ENCODE peak calls at places on chromosomes 1 and 21, in nine cellular contexts. K is lower lobe of right lung; P is pancreas; X is type B pancreatic cell; O is astrocyte; Q is foreskin fibroblast; T is CD8-positive, alpha-beta T cell; Y is AG04450; M is WERI-Rb-1. R is an unnamed sample.

GRCh38 chr1:41718444-41719028 is 200.2 kb downstream of the HIVEP3 start:
- DNase-seq in K (no peak), P (no peak), X (no peak), O (no peak), Q (no peak), T (no peak), Y (no peak), M (no peak), R (no peak)

GRCh38 chr1:86448670-86449069 is 20.1 kb upstream of the CLCA1 start:
- DNase-seq in K (no peak), P (no peak), X (no peak), O (no peak), Q (no peak), T (no peak), Y (no peak), M (no peak), R (no peak)

GRCh38 chr1:25634896-25635295 is 18.3 kb downstream of the MAN1C1 start:
- DNase-seq in K (no peak), P (no peak), X (no peak), O (no peak), Q (no peak), T (no peak), Y (no peak), M (no peak), R (no peak)

GRCh38 chr1:174964261-174964984 is 35.3 kb upstream of the CACYBP start:
- DNase-seq in K (no peak), P (no peak), X (no peak), O (no peak), Q (no peak), T (peak), Y (no peak), M (no peak), R (peak)

GRCh38 chr1:87314101-87314500 is 14.6 kb upstream of the LMO4 start:
- DNase-seq in K (no peak), P (no peak), X (no peak), O (no peak), Q (no peak), T (no peak), Y (no peak), M (no peak), R (no peak)

GRCh38 chr1:234559152-234559916 is 50.6 kb downstream of the IRF2BP2 start:
- DNase-seq in K (no peak), P (no peak), X (no peak), O (no peak), Q (no peak), T (no peak), Y (no peak), M (no peak), R (no peak)

GRCh38 chr1:51433269-51433971 is 85.6 kb downstream of the EPS15 start:
- DNase-seq in K (no peak), P (no peak), X (no peak), O (no peak), Q (no peak), T (no peak), Y (no peak), M (no peak), R (peak)

GRCh38 chr1:53590581-53591515 is 131.6 kb downstream of the DMRTB1 start:
- DNase-seq in K (no peak), P (no peak), X (no peak), O (peak), Q (no peak), T (no peak), Y (no peak), M (no peak), R (peak)

GRCh38 chr1:117060441-117061317 is 553 bp downstream of the TTF2 start:
- DNase-seq in K (no peak), P (peak), X (no peak), O (peak), Q (peak), T (peak), Y (no peak), M (no peak), R (peak)

GRCh38 chr1:205714190-205714905 is 34.0 kb upstream of the SLC45A3 start:
- DNase-seq in K (no peak), P (no peak), X (no peak), O (no peak), Q (peak), T (no peak), Y (no peak), M (no peak), R (peak)

GRCh38 chr1:91795601-91796389 is 90.2 kb downstream of the TGFBR3 start:
- DNase-seq in K (no peak), P (no peak), X (no peak), O (peak), Q (peak), T (no peak), Y (peak), M (no peak), R (peak)

GRCh38 chr1:92749024-92749634 is 35.8 kb downstream of the EVI5 start:
- DNase-seq in K (no peak), P (no peak), X (no peak), O (peak), Q (peak), T (peak), Y (no peak), M (peak), R (peak)

GRCh38 chr1:12469990-12470389 is 148.0 kb downstream of the DHRS3 start:
- DNase-seq in K (no peak), P (no peak), X (no peak), O (no peak), Q (no peak), T (no peak), Y (no peak), M (no peak), R (no peak)

GRCh38 chr1:53068314-53069084 is 6.5 kb downstream of the PODN start:
- DNase-seq in K (peak), P (no peak), X (peak), O (no peak), Q (no peak), T (no peak), Y (no peak), M (no peak), R (no peak)

GRCh38 chr1:219264557-219264956 is 90.9 kb downstream of the LYPLAL1 start:
- DNase-seq in K (no peak), P (no peak), X (no peak), O (peak), Q (no peak), T (no peak), Y (no peak), M (no peak), R (peak)

GRCh38 chr21:39022901-39023693 is 160.2 kb downstream of the PSMG1 start:
- DNase-seq in K (peak), P (peak), X (no peak), O (peak), Q (no peak), T (no peak), Y (no peak), M (peak), R (peak)

GRCh38 chr1:3787347-3787710 is 9.0 kb downstream of the LRRC47 start:
- DNase-seq in K (no peak), P (no peak), X (no peak), O (no peak), Q (no peak), T (peak), Y (no peak), M (no peak), R (no peak)

GRCh38 chr1:226697608-226698544 is 41.2 kb downstream of the ITPKB start:
- DNase-seq in K (no peak), P (no peak), X (no peak), O (no peak), Q (no peak), T (no peak), Y (no peak), M (no peak), R (no peak)

GRCh38 chr1:17355898-17356297 is 16.1 kb upstream of the PADI6 start:
- DNase-seq in K (no peak), P (no peak), X (no peak), O (no peak), Q (no peak), T (no peak), Y (no peak), M (no peak), R (no peak)

GRCh38 chr1:234725177-234726132 is 115.5 kb upstream of the IRF2BP2 start:
- DNase-seq in K (no peak), P (no peak), X (no peak), O (no peak), Q (no peak), T (peak), Y (no peak), M (peak), R (no peak)

GRCh38 chr1:33348194-33348593 is 27.3 kb upstream of the A3GALT2 start:
- DNase-seq in K (no peak), P (no peak), X (no peak), O (peak), Q (no peak), T (no peak), Y (no peak), M (no peak), R (peak)

GRCh38 chr21:43816611-43817071 is 27.3 kb downstream of the RRP1 start:
- DNase-seq in K (no peak), P (no peak), X (no peak), O (no peak), Q (no peak), T (no peak), Y (no peak), M (no peak), R (no peak)
- TF ChIP-seq CTCF in K (no peak), P (no peak), X (no peak), O (no peak), Q (no peak), T (no peak), Y (no peak), M (peak), R (peak)

DNA sequence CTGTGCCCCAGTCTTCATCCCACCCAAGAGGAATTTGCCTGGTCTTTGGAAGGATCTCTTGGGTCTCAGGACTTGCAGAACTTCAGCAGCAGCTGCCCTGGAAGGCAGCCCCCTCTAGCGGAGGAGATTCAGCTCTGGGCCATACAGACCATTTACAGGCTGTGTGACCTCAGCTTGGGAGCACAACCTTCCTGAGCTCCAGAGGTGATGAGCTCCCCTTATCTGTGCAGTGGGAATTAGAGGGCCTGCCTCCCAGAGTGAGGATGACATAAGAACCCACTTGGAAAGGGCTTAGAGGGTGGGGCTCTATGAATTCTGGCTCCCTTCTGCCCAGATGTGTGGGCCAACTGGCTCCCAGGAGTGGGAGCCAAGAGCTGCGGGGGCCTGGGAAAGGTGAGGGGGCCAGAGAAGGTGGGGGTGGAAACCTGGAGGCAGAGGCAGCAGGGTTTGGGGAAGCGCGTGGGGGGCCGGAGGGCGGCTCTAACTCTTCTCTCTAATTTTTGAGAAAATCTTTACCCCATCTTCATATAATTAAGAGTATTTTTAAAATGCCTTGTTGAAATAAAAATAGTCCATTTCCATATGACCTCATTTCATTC is 21.4 kb downstream of the EPHB2 start:
- DNase-seq in K (no peak), P (no peak), X (no peak), O (no peak), Q (no peak), T (no peak), Y (no peak), M (peak), R (peak)
- TF ChIP-seq CTCF in K (no peak), P (no peak), X (peak), O (no peak), Q (peak), T (no peak), Y (peak), M (peak), R (peak)

GRCh38 chr1:216823731-216824130 is 100.5 kb upstream of the ESRRG start:
- DNase-seq in K (no peak), P (no peak), X (no peak), O (no peak), Q (no peak), T (no peak), Y (no peak), M (no peak), R (no peak)
- TF ChIP-seq CTCF in K (no peak), P (no peak), X (no peak), O (no peak), Q (no peak), T (no peak), Y (no peak), M (no peak), R (no peak)

DNA sequence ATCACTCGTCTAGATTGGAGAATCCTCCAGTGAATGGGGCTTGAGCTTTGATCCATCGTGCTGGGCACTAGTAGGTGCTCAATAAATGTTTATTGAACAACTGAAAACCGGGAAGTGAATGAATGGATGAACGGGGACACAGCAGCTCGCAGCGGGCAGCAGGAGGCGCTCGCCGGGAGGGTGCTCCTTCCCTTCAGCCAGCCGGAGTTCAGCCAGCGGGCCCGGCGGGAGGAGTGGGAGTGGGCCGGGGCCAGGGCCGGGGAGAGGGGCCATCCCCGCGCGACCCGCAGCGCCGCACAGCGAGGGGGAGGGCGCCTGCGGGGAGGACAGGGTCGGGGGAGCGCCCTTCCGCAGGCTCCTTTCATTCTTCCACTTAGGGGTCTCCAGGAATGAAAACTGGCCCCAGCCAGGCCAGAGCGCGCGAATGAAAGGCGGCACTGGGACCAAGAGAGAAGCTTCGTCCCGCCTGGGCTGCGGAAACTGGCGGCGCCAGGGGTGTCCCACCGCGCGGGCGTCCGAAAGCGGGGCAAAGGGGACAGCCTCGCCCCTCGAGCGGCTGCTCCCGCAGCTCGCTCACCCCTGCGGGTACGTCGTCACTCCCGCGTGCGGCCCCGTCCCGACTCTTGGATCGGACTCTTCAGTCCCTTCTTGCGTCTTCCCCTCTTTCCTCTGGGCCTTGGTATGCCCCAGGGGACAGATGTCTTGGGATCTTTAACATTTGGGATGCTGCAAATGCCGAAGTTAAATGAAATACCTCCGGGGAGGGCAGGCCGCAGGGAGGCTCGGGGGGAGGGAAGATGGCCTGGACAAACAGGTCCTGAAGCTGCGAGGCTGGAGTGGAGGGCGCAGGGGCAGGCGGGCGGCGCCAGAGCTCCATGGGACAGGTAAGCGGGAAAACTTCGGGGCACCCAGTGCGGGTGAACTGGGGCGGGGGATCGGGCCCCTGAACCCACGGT is 3.6 kb upstream of the INAVA start:
- DNase-seq in K (no peak), P (no peak), X (peak), O (peak), Q (peak), T (no peak), Y (no peak), M (peak), R (peak)
- TF ChIP-seq CTCF in K (peak), P (no peak), X (peak), O (peak), Q (peak), T (no peak), Y (peak), M (peak), R (peak)

GRCh38 chr1:151621351-151621750 is 9.5 kb downstream of the SNX27 start:
- DNase-seq in K (no peak), P (no peak), X (no peak), O (no peak), Q (no peak), T (no peak), Y (no peak), M (no peak), R (peak)
- TF ChIP-seq CTCF in K (no peak), P (no peak), X (no peak), O (no peak), Q (no peak), T (no peak), Y (no peak), M (no peak), R (no peak)

DNA sequence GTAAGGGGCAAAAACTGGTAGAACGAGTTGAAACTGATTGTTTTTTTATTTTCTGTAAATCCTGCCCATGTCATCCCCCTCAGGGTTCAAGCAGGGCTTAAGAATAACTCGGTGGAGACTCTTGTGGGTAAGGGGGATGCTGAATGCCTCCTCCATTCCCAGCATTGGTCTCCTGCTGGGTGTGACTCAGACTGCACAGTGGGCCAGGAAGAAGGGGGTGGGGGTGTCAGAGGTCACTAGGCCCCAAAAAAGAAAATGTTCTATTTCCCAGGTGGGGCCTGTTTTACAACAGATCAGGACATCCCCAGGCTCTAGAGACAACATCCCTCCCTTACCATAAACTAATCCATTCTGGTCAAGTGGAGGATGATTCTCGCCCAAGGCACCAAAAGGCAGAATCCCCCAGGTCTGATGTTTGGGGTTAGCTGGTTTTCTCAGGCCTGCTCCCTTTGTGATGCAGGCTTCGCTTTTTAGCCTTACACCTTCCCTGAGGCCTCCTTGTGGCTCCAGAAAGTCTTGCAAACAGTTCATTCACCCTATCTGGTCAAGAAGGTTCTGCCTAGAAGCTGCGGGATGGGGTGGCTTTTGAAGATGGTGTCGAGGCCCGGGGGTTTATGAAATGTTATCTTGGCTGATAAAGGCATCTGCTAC is 10.7 kb upstream of the GRHL3 start:
- DNase-seq in K (no peak), P (no peak), X (no peak), O (no peak), Q (no peak), T (no peak), Y (no peak), M (no peak), R (peak)
- TF ChIP-seq CTCF in K (no peak), P (no peak), X (peak), O (peak), Q (peak), T (no peak), Y (peak), M (peak), R (peak)

DNA sequence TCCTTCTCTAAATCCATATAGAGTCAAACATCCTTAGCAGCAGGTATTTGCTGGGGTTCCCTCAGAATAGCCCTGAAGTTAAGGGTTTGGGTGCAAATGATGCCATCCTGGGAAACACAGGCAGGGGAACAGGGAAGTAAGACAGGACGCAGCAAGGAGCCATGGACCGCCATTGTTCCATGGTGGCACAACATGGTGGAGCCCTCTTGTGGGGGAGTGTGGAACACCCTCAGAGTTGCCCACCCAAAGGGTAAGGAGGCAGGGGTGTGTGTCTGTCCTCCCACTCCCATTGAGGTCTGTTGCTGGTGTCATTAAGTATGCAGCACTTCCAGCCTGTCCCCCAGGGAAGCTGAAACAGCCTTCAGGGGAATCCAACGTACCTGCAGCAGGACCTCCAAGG is 20.4 kb upstream of the RCAN1 start:
- DNase-seq in K (no peak), P (no peak), X (no peak), O (no peak), Q (no peak), T (no peak), Y (no peak), M (peak), R (no peak)
- TF ChIP-seq CTCF in K (peak), P (no peak), X (peak), O (no peak), Q (no peak), T (peak), Y (peak), M (peak), R (peak)

GRCh38 chr1:67316180-67316902 is 8.7 kb downstream of the IL12RB2 start:
- DNase-seq in K (no peak), P (no peak), X (no peak), O (no peak), Q (no peak), T (no peak), Y (no peak), M (no peak), R (no peak)

GRCh38 chr1:67314696-67315095 is 7.0 kb downstream of the IL12RB2 start:
- DNase-seq in K (no peak), P (no peak), X (no peak), O (no peak), Q (no peak), T (no peak), Y (no peak), M (no peak), R (no peak)

GRCh38 chr1:67316918-67317317 is 9.2 kb downstream of the IL12RB2 start:
- DNase-seq in K (no peak), P (no peak), X (no peak), O (no peak), Q (no peak), T (no peak), Y (no peak), M (no peak), R (no peak)

GRCh38 chr1:67313934-67314671 is 6.4 kb downstream of the IL12RB2 start:
- DNase-seq in K (no peak), P (no peak), X (no peak), O (no peak), Q (no peak), T (no peak), Y (no peak), M (no peak), R (no peak)

DNA sequence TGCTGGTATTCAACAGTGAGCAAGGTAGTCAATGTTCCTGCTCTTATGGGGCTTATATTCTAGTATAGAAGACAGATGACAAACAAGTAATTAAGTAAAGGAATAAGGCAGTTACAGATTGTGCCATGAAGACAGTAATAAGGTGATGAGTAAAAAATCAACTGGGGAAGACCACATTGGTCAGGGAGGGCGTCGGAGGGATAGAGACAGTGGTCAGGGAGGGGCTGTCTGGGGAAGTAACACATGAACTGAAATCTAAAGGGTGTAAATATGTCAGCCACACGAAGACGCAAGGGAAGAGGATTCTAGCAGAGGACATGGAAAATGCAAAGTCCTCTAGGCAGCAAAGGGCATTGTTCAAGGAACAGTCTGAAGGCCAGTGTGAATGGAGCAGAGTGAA is 10.1 kb downstream of the IL12RB2 start:
- DNase-seq in K (no peak), P (no peak), X (no peak), O (no peak), Q (no peak), T (no peak), Y (no peak), M (no peak), R (no peak)
- TF ChIP-seq CTCF in K (no peak), P (no peak), X (no peak), O (no peak), Q (no peak), T (no peak), Y (no peak), M (no peak), R (no peak)

GRCh38 chr1:54596756-54597155 is 26.6 kb downstream of the FAM151A start:
- DNase-seq in K (no peak), P (no peak), X (no peak), O (no peak), Q (peak), T (no peak), Y (no peak), M (no peak), R (no peak)

GRCh38 chr1:54593571-54594160 is 29.7 kb downstream of the FAM151A start:
- DNase-seq in K (no peak), P (no peak), X (no peak), O (no peak), Q (no peak), T (no peak), Y (no peak), M (no peak), R (no peak)

GRCh38 chr1:54597455-54598030 is 25.8 kb downstream of the FAM151A start:
- DNase-seq in K (no peak), P (no peak), X (no peak), O (no peak), Q (no peak), T (no peak), Y (no peak), M (no peak), R (no peak)

GRCh38 chr1:54595956-54596498 is 27.3 kb downstream of the FAM151A start:
- DNase-seq in K (no peak), P (no peak), X (no peak), O (no peak), Q (no peak), T (no peak), Y (no peak), M (no peak), R (no peak)

GRCh38 chr1:54594463-54594862 is 28.9 kb downstream of the FAM151A start:
- DNase-seq in K (no peak), P (no peak), X (no peak), O (no peak), Q (no peak), T (no peak), Y (no peak), M (no peak), R (no peak)
- TF ChIP-seq CTCF in K (no peak), P (no peak), X (no peak), O (no peak), Q (no peak), T (no peak), Y (no peak), M (no peak), R (no peak)